ENCODE peak calls at places on chromosome 16, in five cellular contexts. W, U, Z, V and G are unnamed samples.

GRCh38 chr16:57883953-57884654 is 81.8 kb upstream of the KIFC3 start:
- DNase-seq in Z (no peak), W (no peak), U (no peak), V (no peak), G (no peak)

GRCh38 chr16:56551796-56552738 is 12.8 kb upstream of the MT4 start:
- DNase-seq in U (no peak), V (no peak), Z (no peak), W (no peak), G (no peak)

GRCh38 chr16:53805747-53806146 is 101.8 kb downstream of the FTO start:
- DNase-seq in V (no peak), W (no peak), U (no peak), Z (no peak), G (no peak)

GRCh38 chr16:5633845-5634440 is 536.3 kb upstream of the EEF2KMT start:
- DNase-seq in W (no peak), Z (no peak), U (no peak), V (no peak), G (no peak)

GRCh38 chr16:87246269-87247065 is 70.7 kb downstream of the C16orf95 start:
- DNase-seq in V (no peak), W (no peak), U (no peak), Z (no peak), G (no peak)

GRCh38 chr16:88373211-88373610 is 9.5 kb upstream of the ZNF469 start:
- DNase-seq in V (no peak), Z (no peak), U (no peak), W (no peak), G (no peak)

GRCh38 chr16:68590201-68590994 is 51.3 kb downstream of the ZFP90 start:
- DNase-seq in Z (no peak), W (no peak), V (peak), U (peak), G (no peak)

GRCh38 chr16:89381788-89382187 is 108.6 kb downstream of the ANKRD11 start:
- DNase-seq in V (no peak), W (no peak), Z (no peak), U (no peak), G (no peak)

GRCh38 chr16:1960665-1961630 is 1.6 kb downstream of the NDUFB10 start:
- DNase-seq in U (peak), V (no peak), Z (no peak), W (no peak), G (no peak)

GRCh38 chr16:90008708-90009145 is 10.5 kb downstream of the DBNDD1 start:
- DNase-seq in W (no peak), Z (no peak), U (no peak), V (peak), G (no peak)

GRCh38 chr16:3171181-3171854 is 16.7 kb upstream of the OR1F1 start:
- DNase-seq in W (no peak), V (no peak), U (no peak), Z (no peak), G (no peak)

GRCh38 chr16:21023509-21024202 is 123.1 kb downstream of the LYRM1 start:
- DNase-seq in V (no peak), W (no peak), Z (peak), U (no peak), G (peak)

GRCh38 chr16:50587543-50587942 is 39.3 kb downstream of the NKD1 start:
- DNase-seq in U (no peak), V (no peak), W (no peak), Z (no peak), G (no peak)

GRCh38 chr16:15775209-15775608 is 81.6 kb downstream of the MYH11 start:
- DNase-seq in Z (no peak), W (no peak), V (no peak), U (no peak), G (no peak)

GRCh38 chr16:56662357-56663354 is 4.9 kb downstream of the MT1F start:
- DNase-seq in W (no peak), U (no peak), Z (no peak), V (peak), G (no peak)

GRCh38 chr16:58661199-58661830 is 23.3 kb downstream of the SLC38A7 start:
- DNase-seq in U (no peak), Z (no peak), W (peak), V (no peak), G (peak)

GRCh38 chr16:51845586-51845985 is 694.5 kb upstream of the SALL1 start:
- DNase-seq in W (no peak), Z (peak), U (no peak), V (no peak), G (no peak)

GRCh38 chr16:57707331-57707730 is 12.7 kb downstream of the DRC7 start:
- DNase-seq in V (no peak), W (no peak), U (no peak), Z (no peak), G (no peak)

GRCh38 chr16:54447606-54448440 is 161.2 kb upstream of the IRX3 start:
- DNase-seq in U (no peak), W (no peak), V (no peak), Z (no peak), G (no peak)

GRCh38 chr16:81468269-81468902 is 23.8 kb downstream of the CMIP start:
- DNase-seq in V (no peak), Z (no peak), W (no peak), U (no peak), G (no peak)

GRCh38 chr16:84095466-84095865 is 21.3 kb downstream of the MBTPS1 start:
- DNase-seq in Z (no peak), U (no peak), V (no peak), W (no peak), G (peak)

GRCh38 chr16:69613283-69614154 is 47.8 kb downstream of the NFAT5 start:
- DNase-seq in U (no peak), W (peak), V (no peak), Z (no peak), G (no peak)

GRCh38 chr16:85042126-85042525 is 14.5 kb downstream of the KIAA0513 start:
- DNase-seq in Z (no peak), W (no peak), V (no peak), U (no peak), G (no peak)

GRCh38 chr16:12907670-12908233 is 6.4 kb downstream of the SHISA9 start:
- DNase-seq in Z (no peak), W (no peak), V (no peak), U (no peak), G (no peak)

DNA sequence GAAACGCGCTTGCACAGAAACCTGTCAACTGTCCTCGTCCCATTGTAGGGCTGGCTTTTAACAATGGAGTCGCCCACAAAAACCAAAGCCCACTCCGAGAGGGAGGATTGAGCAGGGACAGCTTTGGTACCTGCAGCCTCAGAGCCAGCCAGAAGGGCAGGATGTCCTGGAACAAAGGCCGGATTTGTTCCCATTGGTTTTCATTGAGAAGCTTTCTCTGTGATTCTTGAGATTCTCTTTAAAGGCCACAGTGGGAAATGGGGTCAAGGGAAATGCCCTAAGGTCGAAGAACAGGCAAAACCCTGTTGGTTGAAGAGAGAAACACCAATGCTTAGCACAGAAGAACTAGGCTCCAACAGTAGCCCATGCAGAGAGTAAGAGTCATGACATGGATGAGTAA is 65.4 kb downstream of the C16orf78 start:
- DNase-seq in U (no peak), W (no peak), V (no peak), Z (no peak), G (no peak)
- H3K4me3 ChIP-seq in U (no peak), W (no peak), V (no peak), Z (no peak), G (no peak)

GRCh38 chr16:30805370-30806169 is 18.6 kb upstream of the ZNF629 start:
- DNase-seq in U (peak), V (peak), W (peak), Z (peak), G (peak)
- TF ChIP-seq POLR2A in U (peak), V (peak), W (peak), Z (peak), G (peak)

DNA sequence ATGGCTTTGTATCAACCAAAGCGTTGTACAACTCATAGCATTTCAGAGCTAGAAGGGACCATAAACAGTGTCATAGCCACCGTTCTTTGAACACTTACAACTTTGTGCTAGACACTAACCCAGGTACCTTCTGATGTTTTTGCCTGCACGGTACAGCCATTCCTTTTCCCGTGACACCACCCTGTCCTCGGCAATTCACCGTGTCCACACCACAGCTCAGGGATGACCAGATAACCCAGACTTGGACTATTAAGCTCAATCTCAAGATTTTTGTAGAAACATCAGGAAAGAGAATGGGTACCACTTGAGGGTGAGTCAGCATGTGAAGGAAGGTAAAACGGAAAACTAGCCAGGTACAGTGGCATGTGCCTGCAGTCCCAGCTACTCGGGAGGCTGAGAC is 9.8 kb upstream of the CBFB start:
- DNase-seq in U (peak), V (no peak), W (no peak), Z (no peak), G (no peak)
- H3K27ac ChIP-seq in U (no peak), V (no peak), W (no peak), Z (no peak), G (no peak)

DNA sequence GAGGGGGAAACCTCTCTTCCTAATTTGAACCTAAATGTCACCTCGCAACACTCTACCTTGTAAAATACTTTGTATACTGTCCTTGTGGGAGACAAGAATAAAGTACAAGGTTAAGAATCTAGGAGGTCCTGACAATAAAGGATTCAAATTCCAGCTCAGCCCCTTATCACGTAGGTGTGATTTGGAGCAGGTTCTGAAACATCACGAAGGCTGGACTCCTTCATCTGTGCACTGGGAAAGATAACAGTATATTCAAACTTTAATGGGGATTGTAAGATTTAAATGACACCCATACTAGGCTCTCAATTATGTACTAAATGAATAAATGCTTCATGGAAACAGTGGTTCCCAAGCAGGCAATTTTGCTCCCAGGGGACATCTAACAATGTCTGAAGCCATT is 2.1 kb downstream of the TXNDC11 start:
- DNase-seq in U (no peak), V (no peak), Z (no peak), W (no peak), G (no peak)
- H3K4me3 ChIP-seq in U (peak), V (no peak), Z (peak), W (peak), G (peak)

DNA sequence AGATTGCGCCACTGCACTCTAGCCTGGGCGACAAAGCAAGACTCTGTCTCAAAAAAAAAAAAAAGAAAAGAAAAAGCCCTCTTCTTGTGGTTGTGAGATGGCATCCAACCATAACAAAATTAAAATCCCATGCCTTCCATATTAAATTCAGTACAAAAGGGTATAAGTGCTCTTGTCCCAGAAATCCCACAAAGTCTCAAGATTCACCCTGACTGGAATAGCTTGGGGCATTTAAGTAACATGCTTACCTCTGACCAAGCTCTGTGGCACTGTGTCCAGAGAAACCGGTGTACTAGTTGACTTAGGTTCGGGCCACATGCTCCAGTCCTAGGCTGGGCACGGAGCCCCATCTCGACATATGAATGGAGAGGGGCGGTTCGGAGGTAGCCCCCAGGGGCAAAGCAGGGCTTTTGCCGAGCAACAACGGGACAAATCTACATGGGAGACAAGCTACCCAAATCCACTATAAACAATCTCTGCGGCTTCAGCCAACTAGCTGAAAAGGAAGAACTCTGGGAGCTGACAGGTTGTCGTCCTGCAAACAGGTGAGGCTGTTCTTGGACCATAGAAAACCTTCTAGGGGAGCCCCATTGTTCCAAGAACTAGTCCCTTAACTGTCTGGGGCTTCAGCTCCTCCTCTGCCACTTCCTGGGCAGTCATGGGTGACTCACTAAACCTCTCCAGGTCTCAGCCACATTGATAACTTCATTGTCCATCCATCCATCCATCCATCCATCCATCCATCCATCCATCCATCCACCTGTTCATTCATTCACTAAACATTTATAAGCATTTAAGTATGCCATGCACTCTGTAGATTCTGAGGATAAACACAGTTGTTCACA is 10.3 kb upstream of the IL4R start:
- DNase-seq in W (no peak), U (no peak), Z (no peak), V (no peak), G (no peak)
- TF ChIP-seq POLR2A in W (no peak), U (no peak), Z (no peak), V (no peak), G (no peak)

GRCh38 chr16:22784690-22785214 is 29.2 kb upstream of the HS3ST2 start:
- DNase-seq in U (no peak), Z (no peak), V (no peak), W (no peak), G (no peak)

GRCh38 chr16:22787456-22788189 is 26.3 kb upstream of the HS3ST2 start:
- DNase-seq in V (no peak), U (no peak), W (no peak), Z (no peak), G (no peak)

GRCh38 chr16:22786691-22787090 is 27.3 kb upstream of the HS3ST2 start:
- DNase-seq in Z (no peak), V (no peak), U (no peak), W (no peak), G (no peak)

GRCh38 chr16:22785552-22785951 is 28.4 kb upstream of the HS3ST2 start:
- DNase-seq in U (no peak), V (no peak), Z (no peak), W (no peak), G (no peak)

DNA sequence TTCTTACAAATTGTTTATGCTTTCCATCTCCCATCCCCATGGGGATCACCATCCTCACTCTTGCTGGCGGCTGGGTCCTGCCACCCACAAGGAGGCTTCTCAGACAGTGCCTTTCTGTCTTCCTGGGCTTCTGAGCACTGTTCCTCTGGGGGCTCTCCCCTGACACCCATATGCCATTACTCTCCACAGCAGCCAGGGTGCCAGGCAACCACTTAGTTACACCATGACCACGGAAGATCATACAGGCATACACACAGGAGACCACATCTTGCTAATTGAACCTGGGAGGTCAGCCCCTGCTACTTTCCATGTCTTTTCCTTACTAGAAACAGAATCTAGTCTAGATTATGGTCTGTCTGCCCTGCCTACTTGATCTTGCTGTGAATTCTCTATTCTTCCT is 27.7 kb upstream of the HS3ST2 start:
- DNase-seq in Z (no peak), W (no peak), U (no peak), V (no peak), G (no peak)
- H3K27ac ChIP-seq in Z (no peak), W (no peak), U (no peak), V (no peak), G (no peak)

GRCh38 chr16:7436306-7436705 is 103.7 kb downstream of the RBFOX1 start:
- DNase-seq in Z (no peak), U (no peak), W (no peak), V (no peak), G (no peak)
- H3K4me3 ChIP-seq in Z (no peak), U (no peak), W (no peak), V (no peak), G (no peak)